ENCODE peak calls at places on chromosomes 7 and 10, in five cellular contexts. I is ELR; Y is activated CD4-positive, alpha-beta memory T cell treated with anti-CD3 and anti-CD28 coated beads, Interleukin-2, amount 10 ng/mL, durations not matched to agents 7 days and 5 days; V is NCI-H1436; L is activated naive CD4-positive, alpha-beta T cell. F is an unnamed sample.
A peak's percentile ranks its signal among the peaks of the same experiment; 100 is the strongest.

GRCh38 chr7:30837581-30837980 is 66.4 kb downstream of the MINDY4 start:
- DNase-seq in I (no peak), Y (no peak), V (no peak), L (no peak), F (no peak)

GRCh38 chr10:7541137-7542087 is 125.4 kb downstream of the ITIH5 start:
- DNase-seq in I (no peak), Y (no peak), V (no peak), L (no peak), F (no peak)

GRCh38 chr7:154578351-154578750 is 424.6 kb downstream of the PAXIP1 start:
- DNase-seq in I (no peak), Y (no peak), V (no peak), L (no peak), F (peak; percentile 38)

GRCh38 chr7:2376351-2377154 is 21.9 kb downstream of the EIF3B start:
- DNase-seq in I (no peak), Y (no peak), V (no peak), L (no peak), F (no peak)

GRCh38 chr10:71611709-71612422 is 107.7 kb downstream of the C10orf105 start:
- DNase-seq in I (no peak), Y (no peak), V (no peak), L (no peak), F (no peak)

GRCh38 chr7:63925626-63926460 is 72.8 kb upstream of the ZNF722 start:
- DNase-seq in I (no peak), Y (peak; percentile 89), V (no peak), L (peak; percentile 71), F (no peak)

GRCh38 chr10:37576154-37576553 is 281.3 kb downstream of the ZNF248 start:
- DNase-seq in I (no peak), Y (no peak), V (no peak), L (no peak), F (no peak)

GRCh38 chr7:156667110-156667436 is 26.5 kb downstream of the RNF32 start:
- DNase-seq in I (no peak), Y (no peak), V (no peak), L (no peak), F (no peak)

GRCh38 chr10:6124666-6125065 is 35.8 kb downstream of the RBM17 start:
- DNase-seq in I (no peak), Y (no peak), V (no peak), L (no peak), F (peak; percentile 68)

GRCh38 chr10:52703451-52703850 is 69.1 kb downstream of the MBL2 start:
- DNase-seq in I (peak; percentile 13), Y (no peak), V (no peak), L (no peak), F (no peak)

GRCh38 chr7:155643804-155644177 is 670 bp upstream of the RBM33 start:
- DNase-seq in I (peak; percentile 36), Y (no peak), V (no peak), L (no peak), F (no peak)

GRCh38 chr7:145986248-145986874 is 130.2 kb upstream of the CNTNAP2 start:
- DNase-seq in I (no peak), Y (no peak), V (no peak), L (no peak), F (peak; percentile 13)

GRCh38 chr10:125783957-125784356 is 8.3 kb upstream of the MMP21 start:
- DNase-seq in I (no peak), Y (no peak), V (no peak), L (no peak), F (no peak)

GRCh38 chr7:25250386-25250785 is 22.1 kb upstream of the NPVF start:
- DNase-seq in I (no peak), Y (no peak), V (no peak), L (no peak), F (no peak)

GRCh38 chr10:103910442-103911000 is 7.5 kb downstream of the STN1 start:
- DNase-seq in I (no peak), Y (no peak), V (no peak), L (no peak), F (no peak)

GRCh38 chr10:121572857-121573540 is 25.2 kb downstream of the FGFR2 start:
- DNase-seq in I (no peak), Y (no peak), V (no peak), L (no peak), F (no peak)

GRCh38 chr10:97081621-97082235 is 104.0 kb downstream of the SLIT1 start:
- DNase-seq in I (peak; percentile 73), Y (peak; percentile 64), V (no peak), L (no peak), F (peak; percentile 40)

GRCh38 chr7:76371396-76371795 is 12.6 kb upstream of the YWHAG start:
- DNase-seq in I (no peak), Y (no peak), V (no peak), L (no peak), F (no peak)

GRCh38 chr7:130379019-130379418 is 1.3 kb upstream of the CPA1 start:
- DNase-seq in I (no peak), Y (no peak), V (no peak), L (no peak), F (no peak)

GRCh38 chr10:100697070-100697469 is 48.3 kb upstream of the PAX2 start:
- DNase-seq in I (peak; percentile 69), Y (no peak), V (no peak), L (no peak), F (peak; percentile 66)